ENCODE peak calls at places on chromosomes 6 and 20, in four cellular contexts. One of them, this sample, is unnamed.

GRCh38 chr6:71385111-71385822 is 96.7 kb downstream of the OGFRL1 start:
- DNase-seq in WTC11: no peak
- DNase-seq in K562: no peak
- DNase-seq in GM12878: no peak
- DNase-seq in this sample: no peak

GRCh38 chr20:45959956-45960630 is 11.9 kb downstream of the ZNF335 start:
- DNase-seq in WTC11: no peak
- DNase-seq in K562: no peak
- DNase-seq in GM12878: peak
- DNase-seq in this sample: no peak

GRCh38 chr6:139597781-139598368 is 223.4 kb upstream of the CITED2 start:
- DNase-seq in WTC11: no peak
- DNase-seq in K562: peak
- DNase-seq in GM12878: no peak
- DNase-seq in this sample: no peak

GRCh38 chr6:136528477-136528876 is 21.7 kb downstream of the MAP7 start:
- DNase-seq in WTC11: no peak
- DNase-seq in K562: no peak
- DNase-seq in GM12878: no peak
- DNase-seq in this sample: no peak

GRCh38 chr6:104995989-104996617 is 39.2 kb downstream of the LIN28B start:
- DNase-seq in WTC11: no peak
- DNase-seq in K562: peak
- DNase-seq in GM12878: no peak
- DNase-seq in this sample: peak

GRCh38 chr6:157464653-157465535 is 83.9 kb downstream of the ZDHHC14 start:
- DNase-seq in WTC11: no peak
- DNase-seq in K562: peak
- DNase-seq in GM12878: peak
- DNase-seq in this sample: no peak

GRCh38 chr6:66605011-66605410 is 898.0 kb upstream of the EYS start:
- DNase-seq in WTC11: no peak
- DNase-seq in K562: no peak
- DNase-seq in GM12878: no peak
- DNase-seq in this sample: no peak

GRCh38 chr20:20226554-20226953 is 141.3 kb upstream of the INSM1 start:
- DNase-seq in WTC11: no peak
- DNase-seq in K562: no peak
- DNase-seq in GM12878: no peak
- DNase-seq in this sample: no peak

GRCh38 chr6:163338671-163339405 is 75.7 kb upstream of the QKI start:
- DNase-seq in WTC11: no peak
- DNase-seq in K562: peak
- DNase-seq in GM12878: no peak
- DNase-seq in this sample: no peak

GRCh38 chr6:15355683-15356099 is 109.8 kb downstream of the JARID2 start:
- DNase-seq in WTC11: no peak
- DNase-seq in K562: no peak
- DNase-seq in GM12878: no peak
- DNase-seq in this sample: no peak

GRCh38 chr6:101932704-101933103 is 539.2 kb downstream of the GRIK2 start:
- DNase-seq in WTC11: no peak
- DNase-seq in K562: no peak
- DNase-seq in GM12878: no peak
- DNase-seq in this sample: no peak

GRCh38 chr6:20266851-20267608 is 54.8 kb upstream of the MBOAT1 start:
- DNase-seq in WTC11: no peak
- DNase-seq in K562: peak
- DNase-seq in GM12878: peak
- DNase-seq in this sample: no peak

GRCh38 chr20:16607364-16608264 is 34.4 kb upstream of the KIF16B start:
- DNase-seq in WTC11: no peak
- DNase-seq in K562: no peak
- DNase-seq in GM12878: no peak
- DNase-seq in this sample: no peak

GRCh38 chr20:11445891-11446290 is 471.8 kb upstream of the BTBD3 start:
- DNase-seq in WTC11: no peak
- DNase-seq in K562: no peak
- DNase-seq in GM12878: no peak
- DNase-seq in this sample: no peak

GRCh38 chr20:63864978-63865640 is at the start of gene TPD52L2:
- DNase-seq in WTC11: peak
- DNase-seq in K562: peak
- DNase-seq in GM12878: peak
- DNase-seq in this sample: peak

GRCh38 chr6:128882560-128882959 is 378 bp upstream of the LAMA2 start:
- DNase-seq in WTC11: no peak
- DNase-seq in K562: no peak
- DNase-seq in GM12878: no peak
- DNase-seq in this sample: no peak

DNA sequence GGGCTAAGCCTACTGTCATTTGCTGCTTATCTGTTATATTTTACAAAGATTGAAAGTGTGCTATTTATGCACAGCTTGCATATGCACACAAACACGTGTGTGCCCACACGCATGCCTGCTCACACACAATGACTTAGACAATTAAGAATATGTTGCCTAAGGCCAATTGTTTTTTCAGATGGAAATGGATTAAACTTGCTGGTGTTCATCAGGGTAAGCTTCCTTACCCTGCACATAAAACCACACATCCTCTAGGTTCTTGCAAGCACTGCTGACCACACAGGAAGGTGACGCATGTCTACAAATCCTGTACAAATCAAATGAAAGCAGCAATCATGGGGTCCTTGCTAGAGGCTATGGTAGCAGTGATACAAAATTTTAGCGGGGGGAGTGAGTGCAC is 58.4 kb downstream of the GJA10 start:
- DNase-seq in WTC11: no peak
- DNase-seq in K562: no peak
- DNase-seq in GM12878: no peak
- DNase-seq in this sample: no peak
- TF ChIP-seq USF1 in WTC11: no peak
- TF ChIP-seq USF1 in K562: no peak
- TF ChIP-seq USF1 in GM12878: no peak
- TF ChIP-seq USF1 in this sample: no peak

GRCh38 chr6:52566853-52567279 is 10.0 kb downstream of the TRAM2 start:
- DNase-seq in WTC11: no peak
- DNase-seq in K562: no peak
- DNase-seq in GM12878: no peak
- DNase-seq in this sample: no peak
- TF ChIP-seq USF1 in WTC11: no peak
- TF ChIP-seq USF1 in K562: no peak
- TF ChIP-seq USF1 in GM12878: no peak
- TF ChIP-seq USF1 in this sample: no peak

GRCh38 chr20:58645277-58645968 is 5.7 kb upstream of the STX16 start:
- DNase-seq in WTC11: no peak
- DNase-seq in K562: no peak
- DNase-seq in GM12878: no peak
- DNase-seq in this sample: no peak
- TF ChIP-seq USF1 in WTC11: no peak
- TF ChIP-seq USF1 in K562: no peak
- TF ChIP-seq USF1 in GM12878: no peak
- TF ChIP-seq USF1 in this sample: no peak

GRCh38 chr6:17267586-17267985 is 13.6 kb upstream of the RBM24 start:
- DNase-seq in WTC11: no peak
- DNase-seq in K562: no peak
- DNase-seq in GM12878: no peak
- DNase-seq in this sample: no peak
- TF ChIP-seq USF1 in WTC11: no peak
- TF ChIP-seq USF1 in K562: no peak
- TF ChIP-seq USF1 in GM12878: no peak
- TF ChIP-seq USF1 in this sample: no peak

GRCh38 chr20:57308451-57309410 is 20.9 kb upstream of the SPO11 start:
- DNase-seq in WTC11: no peak
- DNase-seq in K562: peak
- DNase-seq in GM12878: no peak
- DNase-seq in this sample: no peak
- TF ChIP-seq USF1 in WTC11: no peak
- TF ChIP-seq USF1 in K562: no peak
- TF ChIP-seq USF1 in GM12878: no peak
- TF ChIP-seq USF1 in this sample: no peak

GRCh38 chr6:84773133-84773430 is 8.7 kb upstream of the TBX18 start:
- DNase-seq in WTC11: no peak
- DNase-seq in K562: no peak
- DNase-seq in GM12878: no peak
- DNase-seq in this sample: no peak

GRCh38 chr6:84772428-84773132 is 8.2 kb upstream of the TBX18 start:
- DNase-seq in WTC11: peak
- DNase-seq in K562: no peak
- DNase-seq in GM12878: no peak
- DNase-seq in this sample: peak

GRCh38 chr6:84776392-84776791 is 12.0 kb upstream of the TBX18 start:
- DNase-seq in WTC11: no peak
- DNase-seq in K562: no peak
- DNase-seq in GM12878: no peak
- DNase-seq in this sample: no peak

GRCh38 chr6:84773431-84774173 is 9.2 kb upstream of the TBX18 start:
- DNase-seq in WTC11: peak
- DNase-seq in K562: peak
- DNase-seq in GM12878: no peak
- DNase-seq in this sample: peak

DNA sequence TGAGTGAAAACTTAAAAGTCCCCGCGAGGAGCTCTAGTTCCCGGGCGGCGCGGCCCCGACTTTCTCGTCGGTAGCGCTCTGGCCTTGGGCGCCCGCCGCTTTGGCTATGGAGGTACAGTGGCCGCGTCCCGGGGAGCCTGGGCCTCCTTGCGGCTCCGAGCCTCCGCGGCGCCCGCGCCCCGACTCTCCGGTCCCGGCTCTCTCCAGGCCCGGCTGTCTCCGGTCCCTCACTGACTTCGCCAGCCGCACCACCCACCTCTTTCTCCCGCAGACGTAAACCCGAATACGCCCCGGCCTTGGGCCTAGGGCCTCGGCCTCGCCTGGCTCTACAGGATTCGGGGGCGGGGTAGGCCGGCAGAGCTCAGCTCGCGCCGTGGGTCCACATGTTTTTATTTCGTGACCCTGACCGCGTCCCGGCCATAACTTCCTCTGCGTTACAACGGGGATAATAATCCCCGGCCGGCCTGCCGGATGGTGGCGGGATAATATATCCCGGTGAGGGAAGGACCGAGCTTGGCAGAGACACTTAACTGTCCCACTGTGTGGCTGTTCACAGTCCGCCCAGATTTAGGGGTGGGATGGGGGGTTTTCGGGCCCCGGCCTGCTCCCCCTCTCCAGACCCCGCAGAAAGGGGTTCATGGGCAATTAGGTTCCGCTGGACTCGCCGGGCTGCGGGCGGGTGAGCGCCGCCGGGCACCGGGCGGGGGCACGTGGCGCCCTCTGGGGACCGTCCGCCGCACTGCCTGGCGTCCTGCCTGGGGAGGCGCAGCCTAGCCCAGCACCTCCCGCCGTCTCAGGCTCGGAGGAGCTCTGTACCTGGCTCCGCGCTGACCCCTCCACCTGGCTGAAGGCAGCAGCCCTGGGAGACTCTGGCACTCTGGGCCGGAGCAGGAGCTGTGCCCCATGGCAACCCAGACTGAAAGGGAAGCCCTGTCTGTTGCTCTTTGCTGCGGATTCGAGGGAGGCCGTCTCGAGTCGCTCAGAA is 10.1 kb upstream of the TBX18 start:
- DNase-seq in WTC11: peak
- DNase-seq in K562: peak
- DNase-seq in GM12878: no peak
- DNase-seq in this sample: peak
- TF ChIP-seq USF1 in WTC11: no peak
- TF ChIP-seq USF1 in K562: no peak
- TF ChIP-seq USF1 in GM12878: no peak
- TF ChIP-seq USF1 in this sample: no peak

GRCh38 chr20:1805161-1805581 is 90.0 kb upstream of the SIRPA start:
- DNase-seq in WTC11: no peak
- DNase-seq in K562: no peak
- DNase-seq in GM12878: no peak
- DNase-seq in this sample: no peak

GRCh38 chr20:1802385-1803215 is 92.6 kb upstream of the SIRPA start:
- DNase-seq in WTC11: peak
- DNase-seq in K562: peak
- DNase-seq in GM12878: no peak
- DNase-seq in this sample: peak

GRCh38 chr20:1804554-1804956 is 90.7 kb upstream of the SIRPA start:
- DNase-seq in WTC11: no peak
- DNase-seq in K562: no peak
- DNase-seq in GM12878: no peak
- DNase-seq in this sample: no peak

GRCh38 chr20:1804129-1804503 is 91.1 kb upstream of the SIRPA start:
- DNase-seq in WTC11: no peak
- DNase-seq in K562: no peak
- DNase-seq in GM12878: no peak
- DNase-seq in this sample: no peak

GRCh38 chr20:1803216-1804128 is 91.7 kb upstream of the SIRPA start:
- DNase-seq in WTC11: peak
- DNase-seq in K562: no peak
- DNase-seq in GM12878: no peak
- DNase-seq in this sample: peak
- TF ChIP-seq USF1 in WTC11: no peak
- TF ChIP-seq USF1 in K562: no peak
- TF ChIP-seq USF1 in GM12878: no peak
- TF ChIP-seq USF1 in this sample: no peak